ENCODE peak calls at places on chromosomes 7 and 10, in eight cellular contexts. K, J, A, V, M, W, U and E are unnamed samples.
A peak's percentile ranks its signal among the peaks of the same experiment; 100 is the strongest.

GRCh38 chr10:112721080-112721698 is 228.9 kb upstream of the TCF7L2 start:
- DNase-seq in J (no peak), A (no peak), W (no peak), U (peak; percentile 24), K (no peak), V (peak; percentile 19), M (peak; percentile 21), E (peak; percentile 37)

GRCh38 chr10:125266966-125267365 is 106.6 kb upstream of the CTBP2 start:
- DNase-seq in V (no peak), W (no peak), J (no peak), U (no peak), A (no peak), M (no peak), K (no peak), E (no peak)

GRCh38 chr7:22486597-22486996 is 13.4 kb downstream of the STEAP1B start:
- DNase-seq in K (no peak), A (no peak), M (no peak), V (no peak), U (no peak), J (no peak), W (no peak), E (no peak)

GRCh38 chr7:150974468-150975391 is 3.4 kb downstream of the KCNH2 start:
- DNase-seq in V (peak; percentile 75), K (no peak), J (peak; percentile 78), M (no peak), U (no peak), A (no peak), W (peak; percentile 67), E (peak; percentile 70)

GRCh38 chr7:127338122-127338521 is 54.4 kb downstream of the ZNF800 start:
- DNase-seq in V (no peak), W (no peak), U (no peak), K (no peak), M (no peak), J (no peak), A (no peak), E (no peak)

GRCh38 chr7:140458191-140458590 is 21.1 kb downstream of the MKRN1 start:
- DNase-seq in J (no peak), K (no peak), W (no peak), U (no peak), V (no peak), M (no peak), A (no peak), E (no peak)

GRCh38 chr7:107687656-107688055 is 27.0 kb downstream of the SLC26A4 start:
- DNase-seq in A (peak; percentile 10), W (no peak), U (no peak), M (no peak), K (no peak), V (no peak), J (no peak), E (no peak)

GRCh38 chr10:436013-436697 is 253.3 kb downstream of the DIP2C start:
- DNase-seq in M (no peak), K (no peak), J (no peak), W (no peak), A (no peak), V (no peak), U (no peak), E (no peak)

GRCh38 chr7:12851841-12852240 is 164.4 kb downstream of the ARL4A start:
- DNase-seq in V (no peak), A (no peak), K (no peak), W (no peak), U (no peak), J (no peak), M (no peak), E (no peak)

GRCh38 chr10:123800299-123800698 is 91.3 kb downstream of the CPXM2 start:
- DNase-seq in U (no peak), V (no peak), J (no peak), A (no peak), W (no peak), K (no peak), M (no peak), E (peak; percentile 29)

GRCh38 chr10:103307594-103307993 is 30.7 kb downstream of the INA start:
- DNase-seq in M (no peak), V (no peak), A (no peak), U (no peak), J (no peak), K (no peak), W (no peak), E (no peak)

GRCh38 chr10:12435348-12435747 is 86.0 kb downstream of the CAMK1D start:
- DNase-seq in W (no peak), A (no peak), J (no peak), V (no peak), M (no peak), U (no peak), K (no peak), E (no peak)

GRCh38 chr7:82223580-82223979 is 220.0 kb downstream of the CACNA2D1 start:
- DNase-seq in W (no peak), A (no peak), K (no peak), U (no peak), V (no peak), M (no peak), J (no peak), E (no peak)

GRCh38 chr10:33095867-33096479 is 137.9 kb upstream of the ITGB1 start:
- DNase-seq in V (no peak), J (no peak), K (no peak), A (no peak), M (peak; percentile 40), W (no peak), U (no peak), E (no peak)

GRCh38 chr7:11714676-11715075 is 117.3 kb downstream of the THSD7A start:
- DNase-seq in M (no peak), U (no peak), A (no peak), W (no peak), V (no peak), J (no peak), K (no peak), E (no peak)

GRCh38 chr10:77675347-77675746 is 37.7 kb upstream of the KCNMA1 start:
- DNase-seq in V (no peak), M (no peak), J (no peak), A (no peak), W (no peak), K (no peak), U (no peak), E (no peak)
- TF ChIP-seq POLR2A in V (no peak), M (no peak), J (no peak), A (no peak), W (no peak), K (no peak), U (no peak), E (no peak)

DNA sequence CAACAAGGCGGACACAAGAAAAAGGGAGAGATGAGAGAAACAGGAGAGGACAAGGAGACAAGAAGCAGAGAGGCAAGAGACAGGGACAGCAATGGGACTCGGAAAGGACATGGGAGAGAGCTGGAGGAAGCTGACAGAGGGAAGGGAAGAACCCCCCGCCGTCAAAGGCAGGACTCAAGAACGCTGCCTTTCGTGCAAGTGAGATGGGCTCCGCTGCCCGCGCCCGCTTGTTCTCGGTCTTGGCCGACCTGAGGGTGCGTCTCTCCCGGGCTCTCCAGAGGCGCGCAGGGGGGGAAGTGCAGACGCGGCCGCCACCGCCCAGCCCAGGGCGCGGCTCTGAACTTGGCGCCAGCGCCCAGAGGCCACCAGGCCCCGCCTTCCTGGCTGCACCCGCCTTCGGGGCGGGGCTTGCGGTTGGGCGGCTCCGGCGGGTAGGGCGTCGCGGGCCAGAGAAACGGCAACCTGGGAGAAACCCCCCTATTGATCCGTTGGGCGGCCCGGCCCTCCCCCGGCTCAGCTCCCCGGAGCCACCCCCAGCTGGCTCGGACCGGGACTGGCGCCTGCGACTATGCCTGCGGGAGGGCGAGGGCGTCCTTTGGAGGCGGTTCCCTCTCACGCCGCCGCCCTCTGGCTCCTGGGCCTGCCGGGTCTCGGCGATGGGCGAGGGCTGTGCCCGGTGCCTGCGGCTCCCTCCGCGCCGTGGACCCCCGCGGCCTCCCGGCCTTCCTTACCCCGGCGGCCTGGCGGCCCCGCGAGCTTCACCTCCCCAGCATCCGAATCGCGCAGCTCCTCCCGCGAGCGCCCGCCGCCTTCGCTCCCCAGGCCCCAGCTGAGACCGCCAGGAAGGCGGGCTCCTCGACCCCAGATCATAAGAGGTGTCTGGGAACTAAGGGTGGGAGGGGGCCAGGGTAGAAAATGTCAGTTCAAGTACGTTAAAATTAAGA is 2.2 kb upstream of the ANTXRL start:
- DNase-seq in W (peak; percentile 80), V (peak; percentile 77), U (peak; percentile 82), K (peak; percentile 86), A (peak; percentile 82), J (peak; percentile 67), M (no peak), E (peak; percentile 95)
- TF ChIP-seq POLR2A in W (no peak), V (no peak), U (peak; percentile 71), K (no peak), A (peak; percentile 63), J (peak; percentile 36), M (peak; percentile 62), E (peak; percentile 74)

GRCh38 chr10:14954001-14954770 is at the start of gene DCLRE1C:
- DNase-seq in K (peak; percentile 91), J (peak; percentile 84), W (peak; percentile 82), U (peak; percentile 92), M (peak; percentile 82), V (peak; percentile 76), A (peak; percentile 88), E (peak; percentile 90)
- TF ChIP-seq POLR2A in K (peak; percentile 45), J (peak; percentile 37), W (peak; percentile 45), U (peak; percentile 19), M (peak; percentile 80), V (peak; percentile 51), A (peak; percentile 53), E (peak; percentile 88)

GRCh38 chr7:148884049-148884298 is at the start of gene EZH2:
- DNase-seq in K (no peak), A (no peak), M (no peak), J (no peak), U (no peak), W (no peak), V (no peak), E (no peak)
- TF ChIP-seq POLR2A in K (no peak), A (peak; percentile 81), M (peak; percentile 83), J (no peak), U (no peak), W (peak; percentile 82), V (no peak), E (no peak)

GRCh38 chr10:25642736-25643135 is 291.3 kb upstream of the MYO3A start:
- DNase-seq in A (no peak), V (no peak), W (no peak), M (no peak), K (no peak), U (no peak), J (no peak), E (no peak)
- TF ChIP-seq POLR2A in A (no peak), V (no peak), W (no peak), M (no peak), K (no peak), U (no peak), J (no peak), E (no peak)

GRCh38 chr10:18651324-18652007 is at the start of gene NSUN6:
- DNase-seq in M (peak; percentile 56), W (peak; percentile 48), V (peak; percentile 49), A (peak; percentile 69), J (peak; percentile 91), K (peak; percentile 95), U (peak; percentile 88), E (peak; percentile 97)
- TF ChIP-seq POLR2A in M (peak; percentile 86), W (peak; percentile 87), V (peak; percentile 91), A (peak; percentile 58), J (peak; percentile 77), K (peak; percentile 99), U (peak; percentile 79), E (peak; percentile 93)